ENCODE peak calls at places on chromosomes 3 and 15, in seven cellular contexts. R, L, I, N, J, D and C are unnamed samples.
A peak's percentile ranks its signal among the peaks of the same experiment; 100 is the strongest.

GRCh38 chr15:100731259-100732156 is 129.1 kb downstream of the ASB7 start:
- DNase-seq in R (no peak), D (no peak), J (no peak), L (no peak), N (no peak), I (no peak), C (peak; percentile 91)

GRCh38 chr3:126672340-126672739 is 17.4 kb upstream of the TXNRD3 start:
- DNase-seq in R (no peak), L (no peak), N (no peak), I (no peak), J (no peak), D (no peak), C (peak; percentile 84)

GRCh38 chr3:17133637-17134545 is 249.1 kb downstream of the PLCL2 start:
- DNase-seq in R (no peak), N (no peak), J (no peak), L (no peak), D (no peak), I (no peak), C (no peak)

GRCh38 chr15:90205050-90205848 is 4.1 kb downstream of the SEMA4B start:
- DNase-seq in D (no peak), I (no peak), R (no peak), L (no peak), J (no peak), N (no peak), C (no peak)

GRCh38 chr3:148943531-148944200 is 47.7 kb upstream of the GYG1 start:
- DNase-seq in J (peak; percentile 26), N (peak; percentile 88), R (peak; percentile 27), L (peak; percentile 91), I (no peak), D (no peak), C (no peak)

GRCh38 chr3:64650096-64650622 is 37.6 kb downstream of the ADAMTS9 start:
- DNase-seq in L (no peak), J (no peak), D (no peak), R (no peak), I (no peak), N (no peak), C (no peak)

GRCh38 chr3:33181229-33181628 is 37.4 kb downstream of the SUSD5 start:
- DNase-seq in D (no peak), J (no peak), N (no peak), R (no peak), L (no peak), I (no peak), C (no peak)

GRCh38 chr3:140292684-140293083 is 357.7 kb downstream of the CLSTN2 start:
- DNase-seq in D (peak; percentile 71), J (no peak), R (no peak), N (no peak), I (no peak), L (no peak), C (no peak)

GRCh38 chr3:98587654-98588532 is 5.5 kb downstream of the CPOX start:
- DNase-seq in N (no peak), D (no peak), J (no peak), L (no peak), R (no peak), I (no peak), C (no peak)

GRCh38 chr15:57637836-57638235 is 46.1 kb downstream of the MYZAP start:
- DNase-seq in D (no peak), L (no peak), N (no peak), J (no peak), R (no peak), I (no peak), C (no peak)

GRCh38 chr15:57092252-57092651 is 173.8 kb downstream of the TCF12 start:
- DNase-seq in I (no peak), J (no peak), N (no peak), L (no peak), D (no peak), R (no peak), C (no peak)

GRCh38 chr3:40505599-40506462 is at the start of gene ZNF620:
- DNase-seq in D (peak; percentile 82), N (peak; percentile 62), I (peak; percentile 84), R (peak; percentile 87), J (peak; percentile 67), L (peak; percentile 59), C (no peak)

GRCh38 chr15:59791646-59792208 is 102.6 kb upstream of the BNIP2 start:
- DNase-seq in J (no peak), R (no peak), I (no peak), D (no peak), N (no peak), L (no peak), C (no peak)

GRCh38 chr3:41485484-41485883 is 286.2 kb downstream of the CTNNB1 start:
- DNase-seq in I (no peak), L (no peak), N (no peak), R (no peak), D (no peak), J (no peak), C (no peak)

GRCh38 chr15:25186906-25187645 is 232.3 kb downstream of the SNRPN start:
- DNase-seq in J (no peak), I (no peak), D (no peak), R (no peak), N (no peak), L (no peak), C (no peak)

GRCh38 chr3:181729071-181729915 is 17.6 kb downstream of the SOX2 start:
- DNase-seq in J (no peak), R (no peak), I (no peak), D (no peak), N (no peak), L (no peak), C (no peak)

GRCh38 chr15:25830844-25831443 is 32.2 kb downstream of the ATP10A start:
- DNase-seq in R (no peak), L (peak; percentile 95), J (no peak), I (no peak), N (no peak), D (peak; percentile 84), C (no peak)

GRCh38 chr3:10999516-10999915 is 7.0 kb downstream of the SLC6A1 start:
- DNase-seq in D (no peak), N (no peak), L (no peak), R (no peak), I (no peak), J (no peak), C (no peak)

GRCh38 chr3:11001020-11001657 is 8.6 kb downstream of the SLC6A1 start:
- DNase-seq in I (no peak), N (no peak), L (no peak), D (no peak), J (no peak), R (no peak), C (no peak)

GRCh38 chr3:11001658-11002021 is 9.1 kb downstream of the SLC6A1 start:
- DNase-seq in N (no peak), R (no peak), J (no peak), L (no peak), D (no peak), I (no peak), C (no peak)

GRCh38 chr3:11000528-11000927 is 8.0 kb downstream of the SLC6A1 start:
- DNase-seq in I (no peak), J (no peak), N (no peak), L (no peak), D (no peak), R (no peak), C (no peak)

GRCh38 chr3:11002456-11002855 is 9.9 kb downstream of the SLC6A1 start:
- DNase-seq in I (no peak), R (peak; percentile 29), D (no peak), N (no peak), J (no peak), L (no peak), C (no peak)
- H3K4me1 ChIP-seq in I (no peaks in the 10 kb centered on the region), R (peaks cover 8% of the 10 kb centered on the region), D (no peaks in the 10 kb centered on the region), N (peaks cover 24% of the 10 kb centered on the region), J (no peaks in the 10 kb centered on the region), L (no peaks in the 10 kb centered on the region), C (no peaks in the 10 kb centered on the region)

DNA sequence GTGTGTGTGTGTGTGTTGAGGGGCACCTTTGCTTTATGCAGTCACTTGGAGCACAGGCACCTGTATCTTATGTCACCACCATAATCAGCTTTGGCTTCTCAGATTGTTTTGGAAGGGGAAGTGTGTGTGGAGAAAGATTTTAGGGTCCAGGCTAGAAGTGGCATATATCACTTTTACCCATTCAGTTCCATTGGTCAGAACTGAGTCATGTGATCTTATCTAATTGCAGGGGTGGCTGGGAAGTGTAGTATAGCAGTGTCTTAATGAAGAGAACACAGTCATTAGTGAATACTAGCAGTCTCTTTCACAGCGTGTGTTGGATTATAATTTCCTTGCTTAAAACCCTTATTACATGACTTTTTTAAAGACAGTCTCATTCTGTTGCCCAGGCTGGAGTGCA is 20.6 kb downstream of the NCK1 start:
- DNase-seq in I (no peak), N (no peak), L (no peak), R (no peak), D (no peak), J (no peak), C (no peak)
- H3K4me1 ChIP-seq in I (peaks cover 10% of the 10 kb centered on the region), N (peaks cover 6% of the 10 kb centered on the region), L (no peaks in the 10 kb centered on the region), R (peaks cover 11% of the 10 kb centered on the region), D (peaks cover 5% of the 10 kb centered on the region), J (peaks cover 5% of the 10 kb centered on the region), C (peaks cover 26% of the 10 kb centered on the region)

GRCh38 chr15:87566236-87566635 is 690.3 kb downstream of the NTRK3 start:
- DNase-seq in I (no peak), L (no peak), N (no peak), D (no peak), J (no peak), R (no peak), C (no peak)

GRCh38 chr15:87564666-87565065 is 691.9 kb downstream of the NTRK3 start:
- DNase-seq in N (no peak), L (no peak), I (no peak), R (no peak), J (no peak), D (no peak), C (no peak)

GRCh38 chr15:87562203-87562602 is 694.3 kb downstream of the NTRK3 start:
- DNase-seq in N (no peak), D (no peak), I (no peak), L (no peak), J (no peak), R (no peak), C (no peak)

GRCh38 chr15:87561641-87562040 is 694.9 kb downstream of the NTRK3 start:
- DNase-seq in D (no peak), I (no peak), J (no peak), R (no peak), N (no peak), L (no peak), C (no peak)

DNA sequence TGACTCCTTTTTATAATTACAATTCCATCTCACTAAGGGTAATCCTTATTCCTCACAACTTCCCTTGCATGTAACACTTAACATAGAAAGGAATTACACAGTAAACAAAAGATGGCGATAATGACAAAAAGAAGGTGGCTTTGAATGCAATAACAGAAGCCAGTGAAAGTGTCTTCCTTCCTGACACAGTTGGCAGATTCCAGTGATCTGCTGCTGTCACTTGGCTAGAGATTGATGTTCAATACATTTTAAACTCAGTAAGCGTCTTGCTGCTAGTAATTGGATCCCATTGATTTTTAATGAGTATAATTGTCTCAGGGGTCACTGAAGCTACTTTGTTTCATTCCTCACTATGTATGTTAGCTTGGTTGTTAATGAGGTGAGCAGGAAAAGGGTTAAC is 692.7 kb downstream of the NTRK3 start:
- DNase-seq in L (no peak), D (no peak), N (no peak), R (no peak), J (no peak), I (no peak), C (no peak)
- H3K4me1 ChIP-seq in L (no peaks in the 10 kb centered on the region), D (no peaks in the 10 kb centered on the region), N (no peaks in the 10 kb centered on the region), R (no peaks in the 10 kb centered on the region), J (no peaks in the 10 kb centered on the region), I (no peaks in the 10 kb centered on the region), C (no peaks in the 10 kb centered on the region)

DNA sequence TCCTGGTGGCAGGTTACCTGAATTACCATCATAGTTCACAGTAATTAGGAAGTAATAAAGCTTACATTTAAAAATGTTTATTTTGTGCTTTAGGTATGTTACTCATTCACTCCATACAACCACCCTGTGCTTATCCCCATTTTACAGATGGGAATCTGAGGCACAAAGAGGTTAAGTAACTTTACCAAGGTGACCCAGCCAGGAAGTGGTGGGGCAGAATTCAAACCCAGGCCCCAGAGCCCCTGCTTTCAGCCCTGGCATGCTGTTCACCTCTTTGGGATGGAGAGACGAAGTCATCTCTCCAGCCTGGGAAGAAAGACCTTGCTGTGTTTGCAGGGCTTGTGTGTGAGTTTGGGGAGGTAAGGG is 285.6 kb upstream of the TPM1 start:
- DNase-seq in L (no peak), N (no peak), I (no peak), J (no peak), D (no peak), R (no peak), C (no peak)
- H3K4me1 ChIP-seq in L (peaks cover 18% of the 10 kb centered on the region), N (peaks cover 48% of the 10 kb centered on the region), I (no peaks in the 10 kb centered on the region), J (no peaks in the 10 kb centered on the region), D (peaks cover 18% of the 10 kb centered on the region), R (peaks cover 37% of the 10 kb centered on the region), C (peaks cover 24% of the 10 kb centered on the region)